ENCODE peak calls at places on chromosomes 6 and 20, in five cellular contexts. One of them, this sample, is unnamed.
A peak's percentile ranks its signal among the peaks of the same experiment; 100 is the strongest.

GRCh38 chr6:45075246-45075645 is 252.9 kb upstream of the RUNX2 start:
- DNase-seq in neural progenitor cell: no peak
- DNase-seq in mesothelial cell of epicardium: no peak
- DNase-seq in endothelial cell: no peak
- DNase-seq in RWPE1: peak; percentile 53
- DNase-seq in this sample: no peak

GRCh38 chr20:32574296-32575226 is 10.6 kb downstream of the NOL4L start:
- DNase-seq in endothelial cell: no peak
- DNase-seq in RWPE1: peak; percentile 78
- DNase-seq in mesothelial cell of epicardium: no peak
- DNase-seq in neural progenitor cell: no peak
- DNase-seq in this sample: no peak

GRCh38 chr6:53546256-53546655 is 1.4 kb upstream of the GCLC start:
- DNase-seq in mesothelial cell of epicardium: no peak
- DNase-seq in RWPE1: no peak
- DNase-seq in endothelial cell: no peak
- DNase-seq in neural progenitor cell: no peak
- DNase-seq in this sample: no peak

GRCh38 chr6:14818422-14818884 is 427.4 kb upstream of the JARID2 start:
- DNase-seq in endothelial cell: no peak
- DNase-seq in neural progenitor cell: no peak
- DNase-seq in RWPE1: no peak
- DNase-seq in mesothelial cell of epicardium: no peak
- DNase-seq in this sample: no peak

GRCh38 chr6:39084506-39084905 is 30.5 kb downstream of the SAYSD1 start:
- DNase-seq in endothelial cell: no peak
- DNase-seq in RWPE1: no peak
- DNase-seq in neural progenitor cell: no peak
- DNase-seq in mesothelial cell of epicardium: no peak
- DNase-seq in this sample: no peak

GRCh38 chr6:149079911-149080501 is 237.5 kb upstream of the TAB2 start:
- DNase-seq in neural progenitor cell: no peak
- DNase-seq in RWPE1: peak; percentile 65
- DNase-seq in endothelial cell: no peak
- DNase-seq in mesothelial cell of epicardium: no peak
- DNase-seq in this sample: peak; percentile 75

GRCh38 chr6:42642794-42643193 is 79.0 kb downstream of the UBR2 start:
- DNase-seq in endothelial cell: no peak
- DNase-seq in mesothelial cell of epicardium: no peak
- DNase-seq in RWPE1: no peak
- DNase-seq in neural progenitor cell: no peak
- DNase-seq in this sample: no peak

GRCh38 chr20:21808863-21809664 is 103.6 kb downstream of the PAX1 start:
- DNase-seq in mesothelial cell of epicardium: peak; percentile 59
- DNase-seq in neural progenitor cell: peak; percentile 83
- DNase-seq in endothelial cell: peak; percentile 79
- DNase-seq in RWPE1: peak; percentile 5
- DNase-seq in this sample: no peak

GRCh38 chr20:45098096-45098773 is 2.7 kb downstream of the KCNS1 start:
- DNase-seq in mesothelial cell of epicardium: no peak
- DNase-seq in endothelial cell: peak; percentile 65
- DNase-seq in RWPE1: peak; percentile 46
- DNase-seq in neural progenitor cell: peak; percentile 75
- DNase-seq in this sample: no peak

GRCh38 chr20:21901470-21902275 is 196.2 kb downstream of the PAX1 start:
- DNase-seq in RWPE1: no peak
- DNase-seq in endothelial cell: no peak
- DNase-seq in mesothelial cell of epicardium: no peak
- DNase-seq in neural progenitor cell: no peak
- DNase-seq in this sample: peak; percentile 82

GRCh38 chr6:8066108-8066507 is 1.9 kb upstream of the BLOC1S5 start:
- DNase-seq in neural progenitor cell: no peak
- DNase-seq in RWPE1: no peak
- DNase-seq in endothelial cell: no peak
- DNase-seq in mesothelial cell of epicardium: no peak
- DNase-seq in this sample: no peak
- TF ChIP-seq CTCF in neural progenitor cell: peak; percentile 12
- TF ChIP-seq CTCF in RWPE1: no peak
- TF ChIP-seq CTCF in endothelial cell: no peak
- TF ChIP-seq CTCF in mesothelial cell of epicardium: no peak
- TF ChIP-seq CTCF in this sample: no peak

DNA sequence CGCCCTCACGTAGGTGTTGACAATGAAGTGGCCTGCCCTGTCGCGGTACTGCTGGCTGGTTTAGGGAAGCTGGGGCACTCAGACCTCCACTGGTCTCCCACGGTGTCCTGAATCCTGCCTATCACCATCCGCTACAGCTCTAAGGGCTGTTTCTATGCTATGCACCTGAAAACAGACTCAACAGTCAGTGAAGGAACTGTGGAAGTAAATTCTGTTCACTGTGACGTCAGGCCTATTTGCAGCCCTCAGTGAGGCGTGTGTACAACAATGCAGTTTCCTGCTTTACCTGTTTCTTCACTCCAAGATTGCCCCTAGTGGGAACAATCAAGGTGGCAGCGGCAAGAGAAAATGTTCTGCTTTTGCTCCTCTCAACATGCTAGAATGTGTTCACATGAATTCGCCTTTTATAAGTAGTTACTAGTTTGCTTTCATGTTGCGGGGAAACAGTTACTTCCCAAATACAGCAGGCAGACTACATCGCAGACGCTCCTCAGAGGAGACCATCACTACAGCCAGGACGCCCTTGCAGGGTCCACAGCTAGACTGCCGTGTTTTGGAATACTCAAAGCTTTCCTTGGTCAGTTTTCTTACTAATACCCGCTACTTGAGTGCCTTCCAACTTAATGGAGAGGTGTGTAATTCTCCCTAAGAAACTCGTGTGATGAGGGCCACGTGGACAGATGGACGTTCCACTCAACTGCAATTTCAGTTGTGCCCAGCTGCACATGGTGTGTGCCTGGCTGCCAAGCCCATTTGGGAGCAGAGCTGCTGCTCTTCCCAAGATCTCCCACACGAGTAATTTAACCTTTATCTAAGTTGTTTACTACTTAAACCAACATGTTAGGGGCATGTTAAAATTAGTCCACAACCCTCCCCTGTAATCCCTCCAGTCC is 25.4 kb downstream of the DIDO1 start:
- DNase-seq in endothelial cell: peak; percentile 43
- DNase-seq in neural progenitor cell: peak; percentile 42
- DNase-seq in mesothelial cell of epicardium: no peak
- DNase-seq in RWPE1: peak; percentile 93
- DNase-seq in this sample: no peak
- TF ChIP-seq CTCF in endothelial cell: no peak
- TF ChIP-seq CTCF in neural progenitor cell: no peak
- TF ChIP-seq CTCF in mesothelial cell of epicardium: no peak
- TF ChIP-seq CTCF in RWPE1: no peak
- TF ChIP-seq CTCF in this sample: no peak

GRCh38 chr20:36273414-36274247 is 32.5 kb upstream of the DLGAP4 start:
- DNase-seq in mesothelial cell of epicardium: no peak
- DNase-seq in endothelial cell: no peak
- DNase-seq in neural progenitor cell: peak; percentile 28
- DNase-seq in RWPE1: peak; percentile 41
- DNase-seq in this sample: no peak
- TF ChIP-seq CTCF in mesothelial cell of epicardium: no peak
- TF ChIP-seq CTCF in endothelial cell: no peak
- TF ChIP-seq CTCF in neural progenitor cell: peak; percentile 20
- TF ChIP-seq CTCF in RWPE1: peak; percentile 35
- TF ChIP-seq CTCF in this sample: peak; percentile 39

GRCh38 chr6:126527016-126527606 is 187.2 kb downstream of the CENPW start:
- DNase-seq in endothelial cell: no peak
- DNase-seq in RWPE1: no peak
- DNase-seq in neural progenitor cell: peak; percentile 77
- DNase-seq in mesothelial cell of epicardium: no peak
- DNase-seq in this sample: no peak

GRCh38 chr6:126531273-126531672 is 191.4 kb downstream of the CENPW start:
- DNase-seq in neural progenitor cell: no peak
- DNase-seq in endothelial cell: no peak
- DNase-seq in RWPE1: no peak
- DNase-seq in mesothelial cell of epicardium: no peak
- DNase-seq in this sample: no peak

GRCh38 chr6:126531840-126532239 is 191.9 kb downstream of the CENPW start:
- DNase-seq in endothelial cell: no peak
- DNase-seq in neural progenitor cell: no peak
- DNase-seq in mesothelial cell of epicardium: no peak
- DNase-seq in RWPE1: no peak
- DNase-seq in this sample: no peak

GRCh38 chr6:126530777-126531176 is 190.9 kb downstream of the CENPW start:
- DNase-seq in RWPE1: no peak
- DNase-seq in endothelial cell: no peak
- DNase-seq in mesothelial cell of epicardium: no peak
- DNase-seq in neural progenitor cell: no peak
- DNase-seq in this sample: no peak

DNA sequence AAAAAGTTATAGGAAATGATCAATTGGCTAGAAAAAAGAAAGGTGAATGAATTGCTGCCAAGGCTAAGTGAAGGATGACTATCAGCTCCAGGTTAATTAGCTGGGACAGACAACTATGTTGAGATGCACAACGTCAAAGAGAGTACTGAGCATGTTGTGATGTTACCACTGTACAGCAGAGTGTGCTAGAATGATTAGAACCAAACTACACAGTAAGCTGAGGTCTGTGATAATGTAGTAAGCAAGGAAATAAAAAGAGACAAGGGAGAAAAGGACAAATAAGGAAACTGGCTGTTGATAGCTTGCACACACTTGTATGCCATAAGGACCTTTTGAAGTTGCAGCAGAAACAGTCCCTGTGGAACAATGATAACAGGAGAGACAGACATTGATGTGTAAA is 189.7 kb downstream of the CENPW start:
- DNase-seq in neural progenitor cell: no peak
- DNase-seq in RWPE1: no peak
- DNase-seq in mesothelial cell of epicardium: no peak
- DNase-seq in endothelial cell: no peak
- DNase-seq in this sample: no peak
- TF ChIP-seq CTCF in neural progenitor cell: no peak
- TF ChIP-seq CTCF in RWPE1: no peak
- TF ChIP-seq CTCF in mesothelial cell of epicardium: no peak
- TF ChIP-seq CTCF in endothelial cell: no peak
- TF ChIP-seq CTCF in this sample: no peak

DNA sequence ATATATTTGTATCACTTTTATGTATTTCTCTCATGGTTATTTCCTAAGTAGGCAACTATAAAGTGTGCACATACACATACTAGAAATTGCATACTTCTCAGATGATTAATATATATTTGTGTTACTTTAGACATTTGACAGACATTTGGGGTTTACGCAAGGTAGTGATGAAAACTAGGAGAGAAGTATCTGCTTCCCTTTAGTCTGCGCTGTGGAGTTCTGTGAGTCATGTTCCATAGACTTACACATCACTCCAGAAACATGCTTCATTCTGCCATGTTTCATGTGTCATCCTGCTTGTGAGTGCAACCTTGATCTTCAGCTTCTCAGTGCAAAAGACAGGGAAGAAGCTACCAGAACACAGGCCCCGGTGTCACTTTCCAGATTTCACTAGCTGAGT is 200.7 kb upstream of the BMP2 start:
- DNase-seq in RWPE1: peak; percentile 63
- DNase-seq in mesothelial cell of epicardium: no peak
- DNase-seq in endothelial cell: no peak
- DNase-seq in neural progenitor cell: no peak
- DNase-seq in this sample: no peak
- TF ChIP-seq CTCF in RWPE1: no peak
- TF ChIP-seq CTCF in mesothelial cell of epicardium: no peak
- TF ChIP-seq CTCF in endothelial cell: no peak
- TF ChIP-seq CTCF in neural progenitor cell: no peak
- TF ChIP-seq CTCF in this sample: no peak

DNA sequence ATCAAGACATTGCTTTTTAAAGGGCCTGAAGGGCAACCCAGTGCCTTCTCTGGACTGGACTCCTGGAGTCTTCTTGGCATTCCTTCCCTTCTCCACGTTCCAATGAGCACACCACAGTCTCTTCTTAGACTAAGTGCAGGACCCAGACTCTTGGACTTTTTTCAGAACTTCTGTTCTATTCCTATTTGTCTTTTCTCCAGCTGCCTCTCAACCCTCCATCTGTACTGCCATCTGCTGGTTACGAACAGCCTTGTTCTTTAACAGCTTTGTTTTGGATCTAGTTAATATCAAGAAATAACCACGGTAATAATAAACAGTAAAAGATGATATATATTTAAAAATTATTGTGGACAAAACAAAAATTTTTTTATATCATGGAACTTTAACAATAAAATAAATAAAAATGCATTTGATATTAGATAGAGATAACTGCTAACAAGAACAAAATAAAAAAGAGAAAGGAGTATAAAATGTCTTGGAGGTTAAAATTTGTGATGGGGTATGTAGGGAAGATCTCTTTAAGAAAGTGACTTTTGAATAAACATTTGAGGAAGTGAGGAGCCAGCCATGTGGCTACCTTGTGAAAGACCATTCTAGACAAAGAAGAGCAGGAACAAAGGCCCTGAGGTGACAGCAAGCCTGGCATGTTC is 105.1 kb upstream of the HCRTR2 start:
- DNase-seq in mesothelial cell of epicardium: no peak
- DNase-seq in RWPE1: peak; percentile 35
- DNase-seq in neural progenitor cell: peak; percentile 68
- DNase-seq in endothelial cell: peak; percentile 49
- DNase-seq in this sample: no peak
- TF ChIP-seq CTCF in mesothelial cell of epicardium: peak; percentile 53
- TF ChIP-seq CTCF in RWPE1: peak; percentile 73
- TF ChIP-seq CTCF in neural progenitor cell: peak; percentile 79
- TF ChIP-seq CTCF in endothelial cell: peak; percentile 67
- TF ChIP-seq CTCF in this sample: peak; percentile 34

GRCh38 chr20:52001999-52002666 is 189.4 kb downstream of the ZFP64 start:
- DNase-seq in endothelial cell: peak; percentile 13
- DNase-seq in mesothelial cell of epicardium: no peak
- DNase-seq in neural progenitor cell: no peak
- DNase-seq in RWPE1: no peak
- DNase-seq in this sample: no peak
- TF ChIP-seq CTCF in endothelial cell: peak; percentile 18
- TF ChIP-seq CTCF in mesothelial cell of epicardium: no peak
- TF ChIP-seq CTCF in neural progenitor cell: peak; percentile 31
- TF ChIP-seq CTCF in RWPE1: no peak
- TF ChIP-seq CTCF in this sample: no peak

GRCh38 chr20:62875419-62876355 is 14.1 kb upstream of the TCFL5 start:
- DNase-seq in neural progenitor cell: peak; percentile 90
- DNase-seq in endothelial cell: peak; percentile 74
- DNase-seq in mesothelial cell of epicardium: peak; percentile 62
- DNase-seq in RWPE1: peak; percentile 81
- DNase-seq in this sample: peak; percentile 93
- TF ChIP-seq CTCF in neural progenitor cell: peak; percentile 53
- TF ChIP-seq CTCF in endothelial cell: no peak
- TF ChIP-seq CTCF in mesothelial cell of epicardium: no peak
- TF ChIP-seq CTCF in RWPE1: peak; percentile 66
- TF ChIP-seq CTCF in this sample: no peak

DNA sequence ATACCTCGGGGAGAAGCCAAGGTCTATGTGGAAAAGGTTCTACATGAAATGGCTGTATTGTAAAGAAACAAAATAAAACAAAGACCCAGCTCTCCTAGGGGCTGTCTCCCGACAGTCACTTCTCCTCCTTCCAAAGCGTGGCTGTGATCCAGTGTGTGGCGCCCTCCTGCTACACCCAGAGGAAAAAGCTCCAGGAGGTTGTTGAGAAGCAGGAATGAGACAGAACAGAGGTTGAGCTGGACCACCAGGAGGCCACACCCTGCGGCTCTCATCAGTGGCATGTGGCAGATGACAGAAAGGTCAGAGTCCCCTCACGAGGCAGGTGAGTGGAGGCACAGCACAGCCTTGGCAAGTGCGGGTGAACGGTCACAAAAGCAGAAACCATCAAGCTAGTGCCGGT is 236.0 kb downstream of the TBXT start:
- DNase-seq in neural progenitor cell: no peak
- DNase-seq in RWPE1: no peak
- DNase-seq in endothelial cell: no peak
- DNase-seq in mesothelial cell of epicardium: no peak
- DNase-seq in this sample: no peak
- TF ChIP-seq CTCF in neural progenitor cell: no peak
- TF ChIP-seq CTCF in RWPE1: no peak
- TF ChIP-seq CTCF in endothelial cell: no peak
- TF ChIP-seq CTCF in mesothelial cell of epicardium: no peak
- TF ChIP-seq CTCF in this sample: no peak